ENCODE peak calls at places on chromosomes 3 and 15, in ten cellular contexts. One of them, this sample, is unnamed.
A peak's percentile ranks its signal among the peaks of the same experiment; 100 is the strongest.

GRCh38 chr15:39583586-39584265 is 2.8 kb downstream of the THBS1 start:
- DNase-seq in HuH-7.5: peak; percentile 22
- DNase-seq in AG09319: peak; percentile 63
- DNase-seq in left ventricle myocardium inferior: no peak
- DNase-seq in LoVo: no peak
- DNase-seq in pulmonary artery endothelial cell: peak; percentile 39
- DNase-seq in hippocampal formation: no peak
- DNase-seq in heart right ventricle: no peak
- DNase-seq in fibroblast of the aortic adventitia: peak; percentile 65
- DNase-seq in skeletal muscle cell: no peak
- DNase-seq in this sample: peak; percentile 49

GRCh38 chr3:63130625-63131024 is 147.5 kb upstream of the SYNPR start:
- DNase-seq in AG09319: no peak
- DNase-seq in skeletal muscle cell: no peak
- DNase-seq in left ventricle myocardium inferior: no peak
- DNase-seq in HuH-7.5: no peak
- DNase-seq in pulmonary artery endothelial cell: no peak
- DNase-seq in heart right ventricle: no peak
- DNase-seq in fibroblast of the aortic adventitia: no peak
- DNase-seq in hippocampal formation: no peak
- DNase-seq in LoVo: no peak
- DNase-seq in this sample: no peak

GRCh38 chr15:90442423-90442822 is 54.4 kb downstream of the IQGAP1 start:
- DNase-seq in LoVo: no peak
- DNase-seq in HuH-7.5: no peak
- DNase-seq in fibroblast of the aortic adventitia: no peak
- DNase-seq in hippocampal formation: no peak
- DNase-seq in left ventricle myocardium inferior: no peak
- DNase-seq in heart right ventricle: no peak
- DNase-seq in pulmonary artery endothelial cell: no peak
- DNase-seq in skeletal muscle cell: no peak
- DNase-seq in AG09319: no peak
- DNase-seq in this sample: no peak

GRCh38 chr3:178078933-178079332 is 457.3 kb upstream of the KCNMB2 start:
- DNase-seq in heart right ventricle: no peak
- DNase-seq in AG09319: no peak
- DNase-seq in LoVo: no peak
- DNase-seq in fibroblast of the aortic adventitia: peak; percentile 92
- DNase-seq in hippocampal formation: no peak
- DNase-seq in left ventricle myocardium inferior: no peak
- DNase-seq in HuH-7.5: no peak
- DNase-seq in pulmonary artery endothelial cell: peak; percentile 94
- DNase-seq in skeletal muscle cell: peak; percentile 45
- DNase-seq in this sample: no peak

GRCh38 chr15:56464893-56465520 is at the start of gene MNS1:
- DNase-seq in heart right ventricle: peak; percentile 82
- DNase-seq in pulmonary artery endothelial cell: peak; percentile 89
- DNase-seq in skeletal muscle cell: peak; percentile 84
- DNase-seq in HuH-7.5: peak; percentile 64
- DNase-seq in LoVo: peak; percentile 96
- DNase-seq in hippocampal formation: peak; percentile 90
- DNase-seq in fibroblast of the aortic adventitia: peak; percentile 95
- DNase-seq in left ventricle myocardium inferior: peak; percentile 86
- DNase-seq in AG09319: peak; percentile 85
- DNase-seq in this sample: peak; percentile 92

GRCh38 chr3:128498901-128499530 is 6.0 kb upstream of the GATA2 start:
- DNase-seq in fibroblast of the aortic adventitia: no peak
- DNase-seq in LoVo: no peak
- DNase-seq in skeletal muscle cell: no peak
- DNase-seq in AG09319: no peak
- DNase-seq in heart right ventricle: no peak
- DNase-seq in left ventricle myocardium inferior: no peak
- DNase-seq in HuH-7.5: no peak
- DNase-seq in hippocampal formation: no peak
- DNase-seq in pulmonary artery endothelial cell: no peak
- DNase-seq in this sample: no peak

GRCh38 chr15:80504931-80505330 is 100.7 kb downstream of the ARNT2 start:
- DNase-seq in AG09319: no peak
- DNase-seq in heart right ventricle: no peak
- DNase-seq in left ventricle myocardium inferior: no peak
- DNase-seq in pulmonary artery endothelial cell: no peak
- DNase-seq in fibroblast of the aortic adventitia: no peak
- DNase-seq in hippocampal formation: no peak
- DNase-seq in skeletal muscle cell: no peak
- DNase-seq in LoVo: no peak
- DNase-seq in HuH-7.5: no peak
- DNase-seq in this sample: no peak

GRCh38 chr3:115819785-115820384 is 196.6 kb downstream of the GAP43 start:
- DNase-seq in skeletal muscle cell: no peak
- DNase-seq in HuH-7.5: peak; percentile 20
- DNase-seq in left ventricle myocardium inferior: peak; percentile 20
- DNase-seq in pulmonary artery endothelial cell: peak; percentile 39
- DNase-seq in AG09319: peak; percentile 69
- DNase-seq in fibroblast of the aortic adventitia: peak; percentile 95
- DNase-seq in heart right ventricle: no peak
- DNase-seq in LoVo: peak; percentile 75
- DNase-seq in hippocampal formation: peak; percentile 85
- DNase-seq in this sample: peak; percentile 67

GRCh38 chr3:40573985-40574384 is 49.2 kb downstream of the ZNF621 start:
- DNase-seq in skeletal muscle cell: no peak
- DNase-seq in HuH-7.5: no peak
- DNase-seq in pulmonary artery endothelial cell: no peak
- DNase-seq in fibroblast of the aortic adventitia: no peak
- DNase-seq in heart right ventricle: no peak
- DNase-seq in hippocampal formation: no peak
- DNase-seq in LoVo: no peak
- DNase-seq in left ventricle myocardium inferior: no peak
- DNase-seq in AG09319: no peak
- DNase-seq in this sample: no peak

GRCh38 chr3:24662449-24663345 is 168.0 kb upstream of the THRB start:
- DNase-seq in LoVo: no peak
- DNase-seq in heart right ventricle: no peak
- DNase-seq in skeletal muscle cell: no peak
- DNase-seq in AG09319: no peak
- DNase-seq in pulmonary artery endothelial cell: no peak
- DNase-seq in hippocampal formation: no peak
- DNase-seq in fibroblast of the aortic adventitia: no peak
- DNase-seq in left ventricle myocardium inferior: no peak
- DNase-seq in HuH-7.5: no peak
- DNase-seq in this sample: no peak

GRCh38 chr3:24315991-24316390 is 178.7 kb downstream of the THRB start:
- DNase-seq in pulmonary artery endothelial cell: no peak
- DNase-seq in HuH-7.5: no peak
- DNase-seq in AG09319: peak; percentile 44
- DNase-seq in left ventricle myocardium inferior: no peak
- DNase-seq in skeletal muscle cell: no peak
- DNase-seq in heart right ventricle: no peak
- DNase-seq in fibroblast of the aortic adventitia: peak; percentile 56
- DNase-seq in LoVo: no peak
- DNase-seq in hippocampal formation: no peak
- DNase-seq in this sample: no peak

GRCh38 chr3:136070953-136071949 is 105.7 kb downstream of the PPP2R3A start:
- DNase-seq in skeletal muscle cell: no peak
- DNase-seq in LoVo: no peak
- DNase-seq in AG09319: no peak
- DNase-seq in hippocampal formation: peak; percentile 47
- DNase-seq in fibroblast of the aortic adventitia: peak; percentile 66
- DNase-seq in left ventricle myocardium inferior: peak; percentile 22
- DNase-seq in pulmonary artery endothelial cell: no peak
- DNase-seq in heart right ventricle: no peak
- DNase-seq in HuH-7.5: no peak
- DNase-seq in this sample: no peak

GRCh38 chr15:52171386-52171785 is 19.8 kb downstream of the GNB5 start:
- DNase-seq in skeletal muscle cell: no peak
- DNase-seq in hippocampal formation: no peak
- DNase-seq in LoVo: no peak
- DNase-seq in heart right ventricle: no peak
- DNase-seq in AG09319: no peak
- DNase-seq in pulmonary artery endothelial cell: no peak
- DNase-seq in HuH-7.5: no peak
- DNase-seq in left ventricle myocardium inferior: no peak
- DNase-seq in fibroblast of the aortic adventitia: peak; percentile 12
- DNase-seq in this sample: no peak

GRCh38 chr15:93587046-93587445 is 498.0 kb upstream of the RGMA start:
- DNase-seq in left ventricle myocardium inferior: peak; percentile 16
- DNase-seq in pulmonary artery endothelial cell: no peak
- DNase-seq in hippocampal formation: no peak
- DNase-seq in LoVo: no peak
- DNase-seq in AG09319: no peak
- DNase-seq in heart right ventricle: no peak
- DNase-seq in HuH-7.5: no peak
- DNase-seq in fibroblast of the aortic adventitia: no peak
- DNase-seq in skeletal muscle cell: no peak
- DNase-seq in this sample: no peak

GRCh38 chr15:52695146-52695545 is 16.0 kb upstream of the ATOSA start:
- DNase-seq in left ventricle myocardium inferior: no peak
- DNase-seq in AG09319: no peak
- DNase-seq in pulmonary artery endothelial cell: no peak
- DNase-seq in LoVo: no peak
- DNase-seq in skeletal muscle cell: no peak
- DNase-seq in HuH-7.5: no peak
- DNase-seq in hippocampal formation: no peak
- DNase-seq in fibroblast of the aortic adventitia: no peak
- DNase-seq in heart right ventricle: no peak
- DNase-seq in this sample: no peak

GRCh38 chr3:12423918-12424634 is 60.2 kb upstream of the TSEN2 start:
- DNase-seq in AG09319: no peak
- DNase-seq in heart right ventricle: no peak
- DNase-seq in skeletal muscle cell: peak; percentile 56
- DNase-seq in left ventricle myocardium inferior: no peak
- DNase-seq in LoVo: no peak
- DNase-seq in fibroblast of the aortic adventitia: peak; percentile 80
- DNase-seq in pulmonary artery endothelial cell: no peak
- DNase-seq in HuH-7.5: no peak
- DNase-seq in hippocampal formation: no peak
- DNase-seq in this sample: no peak

GRCh38 chr3:70264122-70264780 is 48.2 kb downstream of the MDFIC2 start:
- DNase-seq in left ventricle myocardium inferior: no peak
- DNase-seq in fibroblast of the aortic adventitia: peak; percentile 19
- DNase-seq in skeletal muscle cell: no peak
- DNase-seq in HuH-7.5: no peak
- DNase-seq in heart right ventricle: no peak
- DNase-seq in hippocampal formation: no peak
- DNase-seq in AG09319: no peak
- DNase-seq in pulmonary artery endothelial cell: no peak
- DNase-seq in LoVo: peak; percentile 72
- DNase-seq in this sample: no peak

GRCh38 chr15:66883322-66883911 is 181.4 kb downstream of the SMAD6 start:
- DNase-seq in hippocampal formation: peak; percentile 57
- DNase-seq in left ventricle myocardium inferior: peak; percentile 90
- DNase-seq in fibroblast of the aortic adventitia: peak; percentile 100
- DNase-seq in HuH-7.5: no peak
- DNase-seq in AG09319: peak; percentile 100
- DNase-seq in skeletal muscle cell: peak; percentile 100
- DNase-seq in LoVo: peak; percentile 79
- DNase-seq in heart right ventricle: peak; percentile 86
- DNase-seq in pulmonary artery endothelial cell: peak; percentile 99
- DNase-seq in this sample: no peak

GRCh38 chr3:169581633-169582032 is 81.9 kb downstream of the MECOM start:
- DNase-seq in left ventricle myocardium inferior: no peak
- DNase-seq in fibroblast of the aortic adventitia: peak; percentile 31
- DNase-seq in HuH-7.5: no peak
- DNase-seq in skeletal muscle cell: no peak
- DNase-seq in AG09319: no peak
- DNase-seq in LoVo: no peak
- DNase-seq in hippocampal formation: no peak
- DNase-seq in pulmonary artery endothelial cell: no peak
- DNase-seq in heart right ventricle: no peak
- DNase-seq in this sample: no peak

GRCh38 chr15:31360843-31361763 is 34.5 kb downstream of the KLF13 start:
- DNase-seq in fibroblast of the aortic adventitia: no peak
- DNase-seq in heart right ventricle: no peak
- DNase-seq in HuH-7.5: no peak
- DNase-seq in LoVo: no peak
- DNase-seq in hippocampal formation: no peak
- DNase-seq in pulmonary artery endothelial cell: no peak
- DNase-seq in left ventricle myocardium inferior: peak; percentile 52
- DNase-seq in skeletal muscle cell: no peak
- DNase-seq in AG09319: no peak
- DNase-seq in this sample: peak; percentile 80

GRCh38 chr15:67225336-67225735 is 29.1 kb downstream of the AAGAB start:
- DNase-seq in fibroblast of the aortic adventitia: peak; percentile 74
- DNase-seq in left ventricle myocardium inferior: no peak
- DNase-seq in skeletal muscle cell: peak; percentile 36
- DNase-seq in AG09319: no peak
- DNase-seq in LoVo: no peak
- DNase-seq in hippocampal formation: no peak
- DNase-seq in HuH-7.5: no peak
- DNase-seq in pulmonary artery endothelial cell: no peak
- DNase-seq in heart right ventricle: no peak
- DNase-seq in this sample: no peak

GRCh38 chr15:81157939-81158223 is 23.8 kb downstream of the CFAP161 start:
- DNase-seq in hippocampal formation: no peak
- DNase-seq in LoVo: no peak
- DNase-seq in heart right ventricle: no peak
- DNase-seq in skeletal muscle cell: no peak
- DNase-seq in HuH-7.5: no peak
- DNase-seq in fibroblast of the aortic adventitia: no peak
- DNase-seq in pulmonary artery endothelial cell: no peak
- DNase-seq in AG09319: no peak
- DNase-seq in left ventricle myocardium inferior: no peak
- DNase-seq in this sample: no peak

GRCh38 chr15:98801234-98801561 is 152.9 kb downstream of the IGF1R start:
- DNase-seq in AG09319: no peak
- DNase-seq in HuH-7.5: no peak
- DNase-seq in heart right ventricle: no peak
- DNase-seq in skeletal muscle cell: no peak
- DNase-seq in hippocampal formation: peak; percentile 91
- DNase-seq in fibroblast of the aortic adventitia: no peak
- DNase-seq in LoVo: no peak
- DNase-seq in left ventricle myocardium inferior: no peak
- DNase-seq in pulmonary artery endothelial cell: no peak
- DNase-seq in this sample: no peak

GRCh38 chr3:114119776-114120175 is 59.1 kb downstream of the DRD3 start:
- DNase-seq in pulmonary artery endothelial cell: no peak
- DNase-seq in heart right ventricle: no peak
- DNase-seq in fibroblast of the aortic adventitia: peak; percentile 87
- DNase-seq in AG09319: no peak
- DNase-seq in HuH-7.5: no peak
- DNase-seq in left ventricle myocardium inferior: no peak
- DNase-seq in hippocampal formation: no peak
- DNase-seq in skeletal muscle cell: no peak
- DNase-seq in LoVo: no peak
- DNase-seq in this sample: no peak

GRCh38 chr3:129934234-129935123 is 40.0 kb upstream of the TRH start:
- DNase-seq in pulmonary artery endothelial cell: no peak
- DNase-seq in left ventricle myocardium inferior: no peak
- DNase-seq in skeletal muscle cell: no peak
- DNase-seq in hippocampal formation: peak; percentile 24
- DNase-seq in AG09319: no peak
- DNase-seq in LoVo: peak; percentile 39
- DNase-seq in fibroblast of the aortic adventitia: peak; percentile 38
- DNase-seq in HuH-7.5: peak; percentile 48
- DNase-seq in heart right ventricle: no peak
- DNase-seq in this sample: peak; percentile 64

GRCh38 chr3:128427872-128428822 is 38.5 kb downstream of the DNAJB8 start:
- DNase-seq in hippocampal formation: no peak
- DNase-seq in fibroblast of the aortic adventitia: no peak
- DNase-seq in skeletal muscle cell: no peak
- DNase-seq in LoVo: no peak
- DNase-seq in heart right ventricle: no peak
- DNase-seq in pulmonary artery endothelial cell: no peak
- DNase-seq in AG09319: no peak
- DNase-seq in HuH-7.5: no peak
- DNase-seq in left ventricle myocardium inferior: no peak
- DNase-seq in this sample: no peak

GRCh38 chr15:44101286-44101685 is 93.8 kb downstream of the FRMD5 start:
- DNase-seq in hippocampal formation: no peak
- DNase-seq in left ventricle myocardium inferior: no peak
- DNase-seq in pulmonary artery endothelial cell: no peak
- DNase-seq in skeletal muscle cell: peak; percentile 48
- DNase-seq in HuH-7.5: no peak
- DNase-seq in heart right ventricle: no peak
- DNase-seq in AG09319: no peak
- DNase-seq in LoVo: no peak
- DNase-seq in fibroblast of the aortic adventitia: peak; percentile 73
- DNase-seq in this sample: no peak

GRCh38 chr15:47504624-47505256 is 212.6 kb upstream of the SEMA6D start:
- DNase-seq in pulmonary artery endothelial cell: no peak
- DNase-seq in left ventricle myocardium inferior: no peak
- DNase-seq in hippocampal formation: no peak
- DNase-seq in fibroblast of the aortic adventitia: no peak
- DNase-seq in heart right ventricle: no peak
- DNase-seq in skeletal muscle cell: no peak
- DNase-seq in AG09319: no peak
- DNase-seq in LoVo: no peak
- DNase-seq in HuH-7.5: no peak
- DNase-seq in this sample: no peak